ENCODE peak calls at places on chromosomes 2 and 18, in seven cellular contexts. O, K, F, M, T, S and D are unnamed samples.

GRCh38 chr2:237892478-237892877 is 33.1 kb downstream of the RAMP1 start:
- DNase-seq in F (no peak), O (no peak), T (no peak), S (no peak), K (no peak), M (no peak), D (no peak)

GRCh38 chr2:168025487-168026203 is 221.8 kb downstream of the STK39 start:
- DNase-seq in S (no peak), O (no peak), T (no peak), F (no peak), M (no peak), K (no peak), D (no peak)

GRCh38 chr2:68978098-68978497 is 3.7 kb downstream of the GKN1 start:
- DNase-seq in O (no peak), F (no peak), M (no peak), K (no peak), T (no peak), S (no peak), D (no peak)

GRCh38 chr18:11005528-11005927 is 143.8 kb downstream of the PIEZO2 start:
- DNase-seq in F (peak), M (no peak), K (no peak), S (no peak), O (no peak), T (no peak), D (peak)

GRCh38 chr2:119531292-119531691 is 7.0 kb upstream of the SCTR start:
- DNase-seq in S (no peak), F (no peak), O (no peak), K (peak), M (no peak), T (no peak), D (peak)

GRCh38 chr2:2765839-2766495 is 434.9 kb upstream of the MYT1L start:
- DNase-seq in F (no peak), T (no peak), M (no peak), K (no peak), S (no peak), O (no peak), D (no peak)

GRCh38 chr2:25955869-25956535 is 26.3 kb downstream of the KIF3C start:
- DNase-seq in T (no peak), M (no peak), K (no peak), O (no peak), S (no peak), F (no peak), D (no peak)

GRCh38 chr18:59582395-59582794 is 114.8 kb downstream of the CCBE1 start:
- DNase-seq in S (no peak), T (no peak), F (no peak), M (no peak), K (no peak), O (no peak), D (no peak)

GRCh38 chr2:120892271-120892966 is 156.8 kb downstream of the GLI2 start:
- DNase-seq in K (no peak), T (no peak), S (no peak), F (no peak), O (no peak), M (no peak), D (no peak)

GRCh38 chr2:195820373-195820772 is 163.3 kb downstream of the SLC39A10 start:
- DNase-seq in T (no peak), F (peak), M (no peak), O (no peak), S (no peak), K (no peak), D (peak)